ENCODE peak calls at places on chromosomes 16 and 17, in seven cellular contexts. One of them, this sample, is unnamed.

GRCh38 chr17:5693821-5694220 is 109.5 kb upstream of the NLRP1 start:
- DNase-seq in fibroblast of lung: no peak
- DNase-seq in progenitor cell of endocrine pancreas: no peak
- DNase-seq in A549: no peak
- DNase-seq in GM12865: no peak
- DNase-seq in tibial nerve: no peak
- DNase-seq in upper lobe of right lung: no peak
- DNase-seq in this sample: no peak

GRCh38 chr16:53642094-53642493 is 61.6 kb downstream of the RPGRIP1L start:
- DNase-seq in fibroblast of lung: no peak
- DNase-seq in progenitor cell of endocrine pancreas: no peak
- DNase-seq in A549: no peak
- DNase-seq in tibial nerve: no peak
- DNase-seq in GM12865: no peak
- DNase-seq in upper lobe of right lung: peak; percentile 77
- DNase-seq in this sample: no peak

GRCh38 chr17:15119928-15120327 is 145.2 kb downstream of the PMP22 start:
- DNase-seq in tibial nerve: no peak
- DNase-seq in A549: no peak
- DNase-seq in GM12865: no peak
- DNase-seq in fibroblast of lung: no peak
- DNase-seq in upper lobe of right lung: no peak
- DNase-seq in progenitor cell of endocrine pancreas: no peak
- DNase-seq in this sample: no peak

GRCh38 chr17:79988163-79988971 is 47.3 kb downstream of the TBC1D16 start:
- DNase-seq in upper lobe of right lung: no peak
- DNase-seq in tibial nerve: no peak
- DNase-seq in progenitor cell of endocrine pancreas: no peak
- DNase-seq in fibroblast of lung: peak; percentile 92
- DNase-seq in A549: peak; percentile 65
- DNase-seq in GM12865: no peak
- DNase-seq in this sample: peak; percentile 83

GRCh38 chr16:73549960-73550359 is 502.0 kb upstream of the ZFHX3 start:
- DNase-seq in tibial nerve: no peak
- DNase-seq in fibroblast of lung: no peak
- DNase-seq in GM12865: no peak
- DNase-seq in upper lobe of right lung: no peak
- DNase-seq in progenitor cell of endocrine pancreas: peak; percentile 15
- DNase-seq in A549: no peak
- DNase-seq in this sample: no peak

GRCh38 chr17:56890390-56890789 is 23.5 kb downstream of the TRIM25 start:
- DNase-seq in fibroblast of lung: no peak
- DNase-seq in A549: no peak
- DNase-seq in tibial nerve: no peak
- DNase-seq in GM12865: no peak
- DNase-seq in progenitor cell of endocrine pancreas: no peak
- DNase-seq in upper lobe of right lung: no peak
- DNase-seq in this sample: no peak

GRCh38 chr16:9596788-9597187 is 505.3 kb downstream of the HAPSTR1 start:
- DNase-seq in fibroblast of lung: no peak
- DNase-seq in progenitor cell of endocrine pancreas: no peak
- DNase-seq in upper lobe of right lung: no peak
- DNase-seq in A549: no peak
- DNase-seq in tibial nerve: no peak
- DNase-seq in GM12865: no peak
- DNase-seq in this sample: no peak

GRCh38 chr17:59490259-59490658 is 75.2 kb upstream of the DHX40 start:
- DNase-seq in GM12865: no peak
- DNase-seq in progenitor cell of endocrine pancreas: no peak
- DNase-seq in tibial nerve: no peak
- DNase-seq in A549: no peak
- DNase-seq in upper lobe of right lung: no peak
- DNase-seq in fibroblast of lung: no peak
- DNase-seq in this sample: no peak

GRCh38 chr17:80005360-80006338 is 30.0 kb downstream of the TBC1D16 start:
- DNase-seq in A549: peak; percentile 97
- DNase-seq in GM12865: peak; percentile 56
- DNase-seq in fibroblast of lung: peak; percentile 38
- DNase-seq in tibial nerve: no peak
- DNase-seq in upper lobe of right lung: no peak
- DNase-seq in progenitor cell of endocrine pancreas: peak; percentile 70
- DNase-seq in this sample: peak; percentile 53

GRCh38 chr17:67128700-67129099 is 84.3 kb downstream of the CACNG1 start:
- DNase-seq in tibial nerve: no peak
- DNase-seq in fibroblast of lung: no peak
- DNase-seq in A549: no peak
- DNase-seq in upper lobe of right lung: no peak
- DNase-seq in GM12865: no peak
- DNase-seq in progenitor cell of endocrine pancreas: no peak
- DNase-seq in this sample: no peak

GRCh38 chr16:61862221-61862620 is 174.0 kb downstream of the CDH8 start:
- DNase-seq in tibial nerve: no peak
- DNase-seq in A549: no peak
- DNase-seq in fibroblast of lung: no peak
- DNase-seq in upper lobe of right lung: no peak
- DNase-seq in progenitor cell of endocrine pancreas: no peak
- DNase-seq in GM12865: no peak
- DNase-seq in this sample: no peak

GRCh38 chr16:29663829-29664132 is 734 bp downstream of the SPN start:
- DNase-seq in upper lobe of right lung: no peak
- DNase-seq in fibroblast of lung: no peak
- DNase-seq in tibial nerve: no peak
- DNase-seq in A549: no peak
- DNase-seq in progenitor cell of endocrine pancreas: no peak
- DNase-seq in GM12865: no peak
- DNase-seq in this sample: no peak

GRCh38 chr17:20114466-20114865 is 105.3 kb downstream of the SPECC1 start:
- DNase-seq in fibroblast of lung: no peak
- DNase-seq in progenitor cell of endocrine pancreas: no peak
- DNase-seq in GM12865: no peak
- DNase-seq in A549: no peak
- DNase-seq in upper lobe of right lung: no peak
- DNase-seq in tibial nerve: no peak
- DNase-seq in this sample: no peak

GRCh38 chr17:82266142-82266541 is 7.4 kb downstream of the CSNK1D start:
- DNase-seq in fibroblast of lung: no peak
- DNase-seq in GM12865: no peak
- DNase-seq in A549: no peak
- DNase-seq in tibial nerve: no peak
- DNase-seq in upper lobe of right lung: no peak
- DNase-seq in progenitor cell of endocrine pancreas: no peak
- DNase-seq in this sample: no peak
- TF ChIP-seq CTCF in fibroblast of lung: no peak
- TF ChIP-seq CTCF in GM12865: no peak
- TF ChIP-seq CTCF in A549: no peak
- TF ChIP-seq CTCF in tibial nerve: no peak
- TF ChIP-seq CTCF in upper lobe of right lung: no peak
- TF ChIP-seq CTCF in progenitor cell of endocrine pancreas: no peak
- TF ChIP-seq CTCF in this sample: no peak

DNA sequence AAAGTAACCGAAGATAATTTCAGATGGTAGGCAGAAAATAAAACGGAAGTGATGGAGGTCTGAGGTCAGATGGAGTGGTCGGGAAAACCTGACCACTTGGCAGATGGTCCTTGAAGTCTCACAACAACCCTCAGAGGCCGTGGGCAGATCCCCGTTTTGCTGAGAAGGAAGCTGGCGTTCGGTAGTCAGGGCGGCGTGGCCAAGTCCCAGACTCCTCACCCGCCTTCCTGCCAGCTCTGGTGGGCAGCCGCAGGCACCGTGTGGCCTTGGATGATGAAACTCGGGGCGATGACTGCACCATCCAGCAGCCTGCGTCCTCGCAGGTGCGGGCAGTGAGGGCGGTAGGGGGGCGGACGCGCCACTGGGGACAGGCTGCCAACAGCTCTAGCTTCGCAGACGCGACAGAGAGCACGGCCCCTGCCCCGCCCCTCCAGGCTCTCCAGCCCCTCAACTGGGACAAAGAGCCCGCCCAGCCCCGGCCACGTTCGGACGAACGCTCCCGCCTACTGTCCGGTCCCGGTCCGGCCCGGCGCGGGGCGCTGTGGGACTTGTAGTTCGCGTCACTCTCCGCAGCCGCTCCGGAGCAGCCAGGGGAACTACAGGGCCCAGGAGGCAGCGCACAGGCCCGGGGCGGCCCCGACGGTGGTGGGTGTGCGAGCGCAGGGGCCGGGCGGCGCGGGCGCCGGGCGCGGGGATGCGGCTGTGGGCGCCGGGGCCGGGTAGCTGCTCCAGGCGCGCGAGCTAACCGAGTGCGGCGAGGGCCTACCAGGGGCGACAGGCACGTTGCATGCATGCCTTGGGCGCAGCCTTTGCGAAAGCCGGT is at the start of gene GPT2:
- DNase-seq in fibroblast of lung: peak; percentile 93
- DNase-seq in GM12865: peak; percentile 96
- DNase-seq in progenitor cell of endocrine pancreas: peak; percentile 99
- DNase-seq in A549: peak; percentile 80
- DNase-seq in tibial nerve: peak; percentile 93
- DNase-seq in upper lobe of right lung: peak; percentile 100
- DNase-seq in this sample: peak; percentile 99
- TF ChIP-seq CTCF in fibroblast of lung: no peak
- TF ChIP-seq CTCF in GM12865: no peak
- TF ChIP-seq CTCF in progenitor cell of endocrine pancreas: peak; percentile 6
- TF ChIP-seq CTCF in A549: no peak
- TF ChIP-seq CTCF in tibial nerve: no peak
- TF ChIP-seq CTCF in upper lobe of right lung: peak; percentile 15
- TF ChIP-seq CTCF in this sample: no peak

GRCh38 chr17:74759243-74759801 is 10.9 kb downstream of the NHERF1 start:
- DNase-seq in A549: no peak
- DNase-seq in fibroblast of lung: no peak
- DNase-seq in progenitor cell of endocrine pancreas: no peak
- DNase-seq in tibial nerve: no peak
- DNase-seq in GM12865: peak; percentile 81
- DNase-seq in upper lobe of right lung: no peak
- DNase-seq in this sample: no peak
- TF ChIP-seq CTCF in A549: no peak
- TF ChIP-seq CTCF in fibroblast of lung: no peak
- TF ChIP-seq CTCF in progenitor cell of endocrine pancreas: no peak
- TF ChIP-seq CTCF in tibial nerve: no peak
- TF ChIP-seq CTCF in GM12865: peak; percentile 31
- TF ChIP-seq CTCF in upper lobe of right lung: no peak
- TF ChIP-seq CTCF in this sample: no peak

GRCh38 chr16:7405166-7405565 is 72.5 kb downstream of the RBFOX1 start:
- DNase-seq in progenitor cell of endocrine pancreas: peak; percentile 26
- DNase-seq in fibroblast of lung: no peak
- DNase-seq in A549: no peak
- DNase-seq in tibial nerve: no peak
- DNase-seq in upper lobe of right lung: peak; percentile 85
- DNase-seq in GM12865: no peak
- DNase-seq in this sample: no peak
- TF ChIP-seq CTCF in progenitor cell of endocrine pancreas: peak; percentile 62
- TF ChIP-seq CTCF in fibroblast of lung: no peak
- TF ChIP-seq CTCF in A549: no peak
- TF ChIP-seq CTCF in tibial nerve: no peak
- TF ChIP-seq CTCF in upper lobe of right lung: peak; percentile 20
- TF ChIP-seq CTCF in GM12865: no peak
- TF ChIP-seq CTCF in this sample: no peak

GRCh38 chr16:48332978-48333377 is 52.2 kb downstream of the SIAH1 start:
- DNase-seq in tibial nerve: no peak
- DNase-seq in A549: no peak
- DNase-seq in upper lobe of right lung: no peak
- DNase-seq in fibroblast of lung: no peak
- DNase-seq in progenitor cell of endocrine pancreas: no peak
- DNase-seq in GM12865: no peak
- DNase-seq in this sample: no peak
- TF ChIP-seq CTCF in tibial nerve: no peak
- TF ChIP-seq CTCF in A549: no peak
- TF ChIP-seq CTCF in upper lobe of right lung: no peak
- TF ChIP-seq CTCF in fibroblast of lung: no peak
- TF ChIP-seq CTCF in progenitor cell of endocrine pancreas: no peak
- TF ChIP-seq CTCF in GM12865: no peak
- TF ChIP-seq CTCF in this sample: no peak

DNA sequence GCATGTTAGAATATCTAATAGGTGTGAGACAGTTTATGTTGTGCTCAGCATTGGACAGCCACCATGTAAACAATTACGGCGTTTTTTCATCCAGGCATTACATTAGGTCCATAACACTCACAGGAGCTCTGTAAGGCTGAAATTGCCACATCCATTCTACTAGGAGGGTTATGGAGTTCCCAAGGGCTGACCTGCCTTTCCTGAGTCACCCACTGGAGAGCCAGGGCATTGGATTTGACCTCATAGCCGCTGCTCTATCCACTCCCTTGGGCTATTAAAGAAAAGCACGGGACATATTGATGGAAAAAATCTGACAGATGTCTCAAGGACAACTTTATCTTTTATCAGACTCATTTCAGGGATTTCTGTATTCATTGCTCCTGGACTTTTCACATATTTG is 306.3 kb upstream of the HSBP1 start:
- DNase-seq in upper lobe of right lung: no peak
- DNase-seq in A549: no peak
- DNase-seq in progenitor cell of endocrine pancreas: no peak
- DNase-seq in tibial nerve: no peak
- DNase-seq in fibroblast of lung: no peak
- DNase-seq in GM12865: no peak
- DNase-seq in this sample: no peak
- TF ChIP-seq CTCF in upper lobe of right lung: no peak
- TF ChIP-seq CTCF in A549: no peak
- TF ChIP-seq CTCF in progenitor cell of endocrine pancreas: no peak
- TF ChIP-seq CTCF in tibial nerve: no peak
- TF ChIP-seq CTCF in fibroblast of lung: no peak
- TF ChIP-seq CTCF in GM12865: no peak
- TF ChIP-seq CTCF in this sample: no peak

DNA sequence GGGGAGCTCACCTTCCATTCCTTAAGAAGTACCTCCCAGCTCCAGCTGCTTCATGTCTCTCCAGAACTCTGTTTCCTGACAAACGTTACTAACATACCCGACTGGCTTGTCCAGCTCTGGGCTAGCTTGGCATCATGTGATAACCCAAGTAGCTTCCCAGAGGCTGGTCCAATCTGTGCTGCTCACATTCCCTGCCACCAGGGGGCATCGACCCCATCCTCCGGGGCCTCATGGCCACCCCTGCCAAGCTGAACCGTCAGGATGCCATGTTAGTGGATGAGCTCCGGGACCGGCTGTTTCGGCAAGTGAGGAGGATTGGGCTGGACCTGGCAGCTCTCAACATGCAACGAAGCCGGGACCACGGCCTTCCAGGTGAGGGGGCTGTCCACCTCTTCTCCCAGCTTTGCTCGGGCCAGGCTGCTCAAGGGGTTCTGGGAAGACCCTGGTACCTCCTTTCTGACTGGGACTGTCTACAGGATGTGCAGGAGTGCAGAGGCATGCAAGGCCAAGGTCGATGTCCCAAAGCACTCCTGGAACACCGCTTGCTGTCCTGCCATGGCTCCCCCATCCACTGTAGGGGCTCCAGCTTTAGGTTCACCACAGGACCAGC is 7.6 kb downstream of the EPX start:
- DNase-seq in upper lobe of right lung: peak; percentile 78
- DNase-seq in A549: peak; percentile 89
- DNase-seq in fibroblast of lung: peak; percentile 28
- DNase-seq in GM12865: peak; percentile 67
- DNase-seq in tibial nerve: no peak
- DNase-seq in progenitor cell of endocrine pancreas: peak; percentile 41
- DNase-seq in this sample: peak; percentile 42
- TF ChIP-seq CTCF in upper lobe of right lung: peak; percentile 59
- TF ChIP-seq CTCF in A549: peak; percentile 64
- TF ChIP-seq CTCF in fibroblast of lung: peak; percentile 56
- TF ChIP-seq CTCF in GM12865: peak; percentile 81
- TF ChIP-seq CTCF in tibial nerve: peak; percentile 48
- TF ChIP-seq CTCF in progenitor cell of endocrine pancreas: peak; percentile 68
- TF ChIP-seq CTCF in this sample: peak; percentile 43